ENCODE peak calls at places on chromosome 1, in five cellular contexts. V is NCI-H2171; C is activated CD4-positive, alpha-beta T cell treated with anti-CD3 and anti-CD28 coated beads, Interleukin-2, amount 10 ng/mL, durations not matched to agents 7 days and 5 days; D is epithelial cell of proximal tubule; A is activated naive CD4-positive, alpha-beta T cell treated with anti-CD3 and anti-CD28 coated beads, Interleukin-2, amount 10 ng/mL, durations not matched to agents 7 days and 5 days. F is an unnamed sample.
A peak's percentile ranks its signal among the peaks of the same experiment; 100 is the strongest.

GRCh38 chr1:156281281-156282142 is 1.1 kb downstream of the SMG5 start:
- DNase-seq in V (no peak), C (peak; percentile 49), D (no peak), A (peak; percentile 51), F (peak; percentile 31)

GRCh38 chr1:210358511-210359148 is 29.9 kb downstream of the HHAT start:
- DNase-seq in V (no peak), C (no peak), D (no peak), A (no peak), F (peak; percentile 48)

GRCh38 chr1:157073944-157074685 is 25.5 kb downstream of the ETV3L start:
- DNase-seq in V (no peak), C (peak; percentile 40), D (no peak), A (peak; percentile 60), F (peak; percentile 89)

GRCh38 chr1:44418022-44418673 is 13.1 kb downstream of the RNF220 start:
- DNase-seq in V (no peak), C (no peak), D (no peak), A (no peak), F (no peak)

GRCh38 chr1:8457771-8458409 is 140.0 kb downstream of the SLC45A1 start:
- DNase-seq in V (no peak), C (no peak), D (no peak), A (no peak), F (no peak)

GRCh38 chr1:3319874-3320245 is 134.6 kb upstream of the ARHGEF16 start:
- DNase-seq in V (peak; percentile 26), C (peak; percentile 43), D (no peak), A (peak; percentile 49), F (peak; percentile 73)

GRCh38 chr1:180167721-180168467 is 13.2 kb downstream of the QSOX1 start:
- DNase-seq in V (no peak), C (no peak), D (no peak), A (peak; percentile 19), F (no peak)

GRCh38 chr1:14413809-14414208 is 184.7 kb upstream of the KAZN start:
- DNase-seq in V (no peak), C (no peak), D (no peak), A (no peak), F (no peak)

GRCh38 chr1:224879404-224879803 is 50.1 kb upstream of the DNAH14 start:
- DNase-seq in V (no peak), C (no peak), D (no peak), A (no peak), F (peak; percentile 48)

GRCh38 chr1:12095822-12096263 is 32.7 kb downstream of the TNFRSF8 start:
- DNase-seq in V (no peak), C (no peak), D (no peak), A (no peak), F (no peak)

GRCh38 chr1:90133133-90133532 is 138.2 kb downstream of the ZNF326 start:
- DNase-seq in V (no peak), C (no peak), D (peak; percentile 27), A (no peak), F (peak; percentile 73)

GRCh38 chr1:21553116-21553926 is 44.1 kb downstream of the ALPL start:
- DNase-seq in V (peak; percentile 59), C (no peak), D (no peak), A (no peak), F (no peak)

GRCh38 chr1:83077411-83077810 is 921.5 kb downstream of the TTLL7 start:
- DNase-seq in V (no peak), C (no peak), D (no peak), A (no peak), F (no peak)

GRCh38 chr1:19866758-19867157 is 15.4 kb upstream of the OTUD3 start:
- DNase-seq in V (no peak), C (no peak), D (no peak), A (no peak), F (peak; percentile 71)

GRCh38 chr1:228364068-228364705 is 42.4 kb downstream of the TRIM11 start:
- DNase-seq in V (no peak), C (no peak), D (no peak), A (no peak), F (no peak)

GRCh38 chr1:221987860-221988520 is 246.1 kb upstream of the DUSP10 start:
- DNase-seq in V (no peak), C (no peak), D (no peak), A (no peak), F (no peak)

GRCh38 chr1:93692983-93693591 is 11.4 kb upstream of the BCAR3 start:
- DNase-seq in V (no peak), C (peak; percentile 39), D (peak; percentile 94), A (peak; percentile 50), F (peak; percentile 72)

GRCh38 chr1:54273092-54273836 is 73.3 kb downstream of the MRPL37 start:
- DNase-seq in V (peak; percentile 88), C (no peak), D (peak; percentile 93), A (no peak), F (peak; percentile 99)

GRCh38 chr1:43536196-43536863 is 5.6 kb downstream of the PTPRF start:
- DNase-seq in V (no peak), C (no peak), D (no peak), A (no peak), F (peak; percentile 67)

GRCh38 chr1:1073743-1074587 is at the start of gene RNF223:
- DNase-seq in V (no peak), C (no peak), D (no peak), A (no peak), F (peak; percentile 42)

GRCh38 chr1:179121159-179121938 is 39.5 kb downstream of the TOR3A start:
- DNase-seq in V (no peak), C (peak; percentile 65), D (no peak), A (peak; percentile 60), F (peak; percentile 67)

GRCh38 chr1:109516872-109517271 is 7.3 kb upstream of the AMIGO1 start:
- DNase-seq in V (no peak), C (no peak), D (no peak), A (no peak), F (no peak)

GRCh38 chr1:243268751-243269460 is 13.1 kb downstream of the SDCCAG8 start:
- DNase-seq in V (no peak), C (no peak), D (no peak), A (no peak), F (no peak)

GRCh38 chr1:151024540-151025146 is 11.7 kb upstream of the BNIPL start:
- DNase-seq in V (no peak), C (peak; percentile 91), D (no peak), A (peak; percentile 92), F (peak; percentile 86)

GRCh38 chr1:77413541-77414335 is 131.9 kb downstream of the AK5 start:
- DNase-seq in V (no peak), C (no peak), D (no peak), A (no peak), F (peak; percentile 15)

F was measured in left kidney.